ENCODE peak calls at places on chromosomes 11 and 22, in five cellular contexts. E is CD8-positive, alpha-beta memory T cell; S is heart right ventricle; Q is CD4-positive, CD25-positive, alpha-beta regulatory T cell; I is fibroblast of lung. F is an unnamed sample. For H3K9me3, the result is how much of the 10 kb centered on the place peaks cover.

GRCh38 chr22:22168190-22168940 is 76.2 kb upstream of the VPREB1 start:
- DNase-seq in Q (no peak), S (no peak), E (no peak), I (peak), F (no peak)

GRCh38 chr11:11960687-11961086 is 47.7 kb downstream of the DKK3 start:
- DNase-seq in I (peak), Q (no peak), E (no peak), S (no peak), F (no peak)

GRCh38 chr11:132032555-132032954 is 662.1 kb downstream of the NTM start:
- DNase-seq in S (no peak), Q (no peak), I (peak), E (no peak), F (no peak)

GRCh38 chr11:68354181-68354872 is 41.9 kb downstream of the LRP5 start:
- DNase-seq in I (peak), E (no peak), S (peak), Q (no peak), F (no peak)

GRCh38 chr11:130675456-130675855 is 227.0 kb downstream of the ADAMTS15 start:
- DNase-seq in Q (no peak), I (peak), S (peak), E (no peak), F (no peak)

GRCh38 chr11:92830382-92831148 is 138.9 kb upstream of the MTNR1B start:
- DNase-seq in Q (no peak), S (no peak), E (no peak), I (no peak), F (no peak)

GRCh38 chr11:74710291-74710938 is 20.8 kb downstream of the CHRDL2 start:
- DNase-seq in S (no peak), Q (no peak), E (no peak), I (peak), F (no peak)

GRCh38 chr11:13009921-13010736 is 1.0 kb downstream of the RASSF10 start:
- DNase-seq in I (peak), E (no peak), Q (no peak), S (no peak), F (no peak)

GRCh38 chr11:76689313-76689712 is 18.8 kb upstream of the LRRC32 start:
- DNase-seq in Q (no peak), I (no peak), E (no peak), S (no peak), F (no peak)

GRCh38 chr11:94303884-94304459 is 408 bp upstream of the IZUMO1R start:
- DNase-seq in Q (no peak), E (no peak), S (no peak), I (no peak), F (no peak)

GRCh38 chr11:33691051-33691864 is 9.4 kb downstream of the C11orf91 start:
- DNase-seq in I (no peak), S (no peak), E (no peak), Q (no peak), F (no peak)

GRCh38 chr11:1161410-1162152 is 3.8 kb downstream of the MUC5AC start:
- DNase-seq in S (no peak), I (no peak), E (no peak), Q (no peak), F (no peak)

GRCh38 chr11:118084247-118084646 is 2.5 kb downstream of the SMIM35 start:
- DNase-seq in E (no peak), I (no peak), S (peak), Q (no peak), F (no peak)

GRCh38 chr22:32338757-32339156 is 18.9 kb upstream of the RFPL3 start:
- DNase-seq in E (no peak), Q (no peak), I (no peak), S (no peak), F (no peak)

DNA sequence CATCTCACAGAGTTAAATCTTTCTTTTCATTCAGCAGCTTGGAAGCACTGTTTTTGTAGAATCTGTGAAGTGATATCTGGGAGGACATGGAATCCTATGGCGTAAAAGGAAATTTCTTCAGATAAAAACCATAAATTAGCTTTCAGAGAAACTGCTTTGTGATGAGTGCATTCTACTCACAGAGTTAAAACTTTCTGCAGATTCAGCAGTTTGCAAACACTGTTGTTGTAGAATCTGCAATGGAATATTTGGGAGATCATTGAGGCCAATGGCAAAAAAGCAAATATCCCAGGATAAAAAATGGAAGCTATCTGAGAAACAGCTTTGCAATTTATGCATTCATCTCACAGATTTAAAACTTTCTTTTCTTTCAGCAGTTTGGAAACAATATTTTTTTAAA is 180.6 kb downstream of the OR4A47 start:
- DNase-seq in I (no peak), S (no peak), E (no peak), Q (no peak), F (no peak)
- H3K9me3 ChIP-seq in I (under half), S (half or more), E (under half), Q (under half), F (under half)

GRCh38 chr22:47297261-47298016 is 535.0 kb downstream of the TBC1D22A start:
- DNase-seq in I (no peak), S (no peak), Q (no peak), E (no peak), F (no peak)

GRCh38 chr22:47298017-47298820 is 535.8 kb downstream of the TBC1D22A start:
- DNase-seq in E (no peak), Q (no peak), S (no peak), I (no peak), F (no peak)

GRCh38 chr22:47295226-47295901 is 532.9 kb downstream of the TBC1D22A start:
- DNase-seq in Q (no peak), I (no peak), E (no peak), S (no peak), F (no peak)

GRCh38 chr22:47295982-47296381 is 533.5 kb downstream of the TBC1D22A start:
- DNase-seq in S (no peak), Q (no peak), I (no peak), E (no peak), F (no peak)

GRCh38 chr22:47296405-47297260 is 534.2 kb downstream of the TBC1D22A start:
- DNase-seq in S (no peak), Q (no peak), E (no peak), I (no peak), F (no peak)
- H3K9me3 ChIP-seq in S (under half), Q (under half), E (under half), I (under half), F (under half)

GRCh38 chr11:70900540-70900939 is 351.8 kb downstream of the SHANK2 start:
- DNase-seq in I (no peak), E (no peak), S (no peak), Q (no peak), F (no peak)

GRCh38 chr11:70895061-70895670 is 357.2 kb downstream of the SHANK2 start:
- DNase-seq in Q (no peak), S (no peak), I (no peak), E (no peak), F (no peak)

GRCh38 chr11:70899616-70900015 is 352.8 kb downstream of the SHANK2 start:
- DNase-seq in I (no peak), S (no peak), Q (no peak), E (no peak), F (no peak)

GRCh38 chr11:70894566-70894965 is 357.8 kb downstream of the SHANK2 start:
- DNase-seq in E (no peak), Q (no peak), I (no peak), S (no peak), F (no peak)

DNA sequence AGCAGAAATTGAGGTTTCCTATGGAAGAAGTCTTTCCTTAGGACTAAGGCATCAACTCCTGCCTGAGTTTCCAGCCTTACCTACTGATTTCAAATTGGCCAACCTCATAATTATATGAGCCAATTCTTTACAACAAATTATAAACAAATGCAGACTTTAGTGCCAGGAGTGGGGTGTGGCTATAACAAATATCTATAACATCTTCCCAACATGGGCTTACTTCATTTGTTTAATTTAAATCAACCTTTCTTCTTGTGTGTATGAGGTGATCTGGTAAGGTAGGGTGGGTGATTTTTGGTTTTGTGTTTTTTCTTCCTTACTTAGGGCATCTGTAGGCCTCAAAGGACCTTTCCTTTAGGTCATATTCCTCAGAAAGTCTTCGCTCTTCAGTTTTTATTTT is 354.9 kb downstream of the SHANK2 start:
- DNase-seq in E (no peak), Q (no peak), S (no peak), I (no peak), F (no peak)
- H3K9me3 ChIP-seq in E (under half), Q (under half), S (under half), I (under half), F (under half)

DNA sequence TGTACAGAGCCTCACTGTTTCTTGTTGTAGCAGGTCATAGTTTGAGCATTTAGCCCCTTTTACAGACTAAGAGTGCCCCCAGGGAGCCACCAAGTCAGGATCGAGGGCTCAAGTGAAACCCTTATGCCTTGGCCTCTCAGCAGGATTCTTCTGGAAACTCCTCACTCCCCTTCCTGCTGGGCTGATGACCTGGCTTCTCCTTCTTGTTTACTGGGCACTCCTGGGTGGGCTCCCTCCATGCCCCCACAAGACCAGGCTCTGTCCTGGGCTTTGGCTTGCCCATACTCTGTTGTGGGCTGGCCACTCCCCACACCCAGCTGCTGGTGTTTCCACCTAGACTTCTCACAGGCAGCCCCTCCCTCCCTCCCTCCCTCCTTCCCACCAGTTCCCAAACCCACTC is 69.6 kb downstream of the MED15 start:
- DNase-seq in E (no peak), S (no peak), Q (no peak), I (no peak), F (no peak)
- H3K9me3 ChIP-seq in E (under half), S (under half), Q (under half), I (under half), F (under half)

F was measured in T-helper 17 cell.